ENCODE peak calls at places on chromosome 9, in ten cellular contexts. One of them, this sample, is unnamed.

GRCh38 chr9:125550216-125550614 is 156.8 kb downstream of the MAPKAP1 start:
- DNase-seq in left ventricle myocardium inferior: no peak
- DNase-seq in bronchial epithelial cell: peak; percentile 12
- DNase-seq in transverse colon: no peak
- DNase-seq in mucosa of descending colon: no peak
- DNase-seq in fibroblast of villous mesenchyme: peak; percentile 37
- DNase-seq in hepatocyte: no peak
- DNase-seq in astrocyte of the spinal cord: peak; percentile 37
- DNase-seq in psoas muscle: no peak
- DNase-seq in lower leg skin: no peak
- DNase-seq in this sample: no peak

GRCh38 chr9:38018964-38019602 is 49.9 kb downstream of the SHB start:
- DNase-seq in left ventricle myocardium inferior: no peak
- DNase-seq in bronchial epithelial cell: peak; percentile 86
- DNase-seq in transverse colon: no peak
- DNase-seq in mucosa of descending colon: no peak
- DNase-seq in fibroblast of villous mesenchyme: peak; percentile 71
- DNase-seq in hepatocyte: peak; percentile 82
- DNase-seq in astrocyte of the spinal cord: peak; percentile 89
- DNase-seq in psoas muscle: no peak
- DNase-seq in lower leg skin: no peak
- DNase-seq in this sample: no peak

GRCh38 chr9:124202447-124202971 is 55.2 kb upstream of the NEK6 start:
- DNase-seq in left ventricle myocardium inferior: peak; percentile 51
- DNase-seq in bronchial epithelial cell: no peak
- DNase-seq in transverse colon: peak; percentile 68
- DNase-seq in mucosa of descending colon: peak; percentile 50
- DNase-seq in fibroblast of villous mesenchyme: no peak
- DNase-seq in hepatocyte: no peak
- DNase-seq in astrocyte of the spinal cord: no peak
- DNase-seq in psoas muscle: peak; percentile 59
- DNase-seq in lower leg skin: no peak
- DNase-seq in this sample: no peak

GRCh38 chr9:35774907-35775635 is 16.3 kb upstream of the NPR2 start:
- DNase-seq in left ventricle myocardium inferior: no peak
- DNase-seq in bronchial epithelial cell: no peak
- DNase-seq in transverse colon: no peak
- DNase-seq in mucosa of descending colon: no peak
- DNase-seq in fibroblast of villous mesenchyme: no peak
- DNase-seq in hepatocyte: no peak
- DNase-seq in astrocyte of the spinal cord: no peak
- DNase-seq in psoas muscle: no peak
- DNase-seq in lower leg skin: no peak
- DNase-seq in this sample: no peak

GRCh38 chr9:84296146-84296843 is 44.3 kb downstream of the SLC28A3 start:
- DNase-seq in left ventricle myocardium inferior: no peak
- DNase-seq in bronchial epithelial cell: peak; percentile 85
- DNase-seq in transverse colon: no peak
- DNase-seq in mucosa of descending colon: no peak
- DNase-seq in fibroblast of villous mesenchyme: peak; percentile 50
- DNase-seq in hepatocyte: no peak
- DNase-seq in astrocyte of the spinal cord: peak; percentile 70
- DNase-seq in psoas muscle: no peak
- DNase-seq in lower leg skin: no peak
- DNase-seq in this sample: no peak

GRCh38 chr9:130265431-130266235 is at the start of gene HMCN2:
- DNase-seq in left ventricle myocardium inferior: peak; percentile 56
- DNase-seq in bronchial epithelial cell: no peak
- DNase-seq in transverse colon: no peak
- DNase-seq in mucosa of descending colon: no peak
- DNase-seq in fibroblast of villous mesenchyme: peak; percentile 17
- DNase-seq in hepatocyte: peak; percentile 66
- DNase-seq in astrocyte of the spinal cord: no peak
- DNase-seq in psoas muscle: peak; percentile 86
- DNase-seq in lower leg skin: peak; percentile 77
- DNase-seq in this sample: no peak

GRCh38 chr9:93453047-93453914 is at the start of gene FAM120AOS:
- DNase-seq in left ventricle myocardium inferior: peak; percentile 92
- DNase-seq in bronchial epithelial cell: peak; percentile 91
- DNase-seq in transverse colon: peak; percentile 95
- DNase-seq in mucosa of descending colon: peak; percentile 97
- DNase-seq in fibroblast of villous mesenchyme: peak; percentile 97
- DNase-seq in hepatocyte: peak; percentile 94
- DNase-seq in astrocyte of the spinal cord: peak; percentile 95
- DNase-seq in psoas muscle: peak; percentile 93
- DNase-seq in lower leg skin: peak; percentile 99
- DNase-seq in this sample: peak; percentile 85

GRCh38 chr9:115261656-115262081 is 143.7 kb upstream of the TNC start:
- DNase-seq in left ventricle myocardium inferior: no peak
- DNase-seq in bronchial epithelial cell: peak; percentile 90
- DNase-seq in transverse colon: no peak
- DNase-seq in mucosa of descending colon: no peak
- DNase-seq in fibroblast of villous mesenchyme: no peak
- DNase-seq in hepatocyte: no peak
- DNase-seq in astrocyte of the spinal cord: peak; percentile 10
- DNase-seq in psoas muscle: no peak
- DNase-seq in lower leg skin: no peak
- DNase-seq in this sample: no peak

GRCh38 chr9:107141967-107142366 is 141.1 kb upstream of the RAD23B start:
- DNase-seq in left ventricle myocardium inferior: no peak
- DNase-seq in bronchial epithelial cell: peak; percentile 22
- DNase-seq in transverse colon: no peak
- DNase-seq in mucosa of descending colon: peak; percentile 41
- DNase-seq in fibroblast of villous mesenchyme: peak; percentile 19
- DNase-seq in hepatocyte: peak; percentile 28
- DNase-seq in astrocyte of the spinal cord: peak; percentile 19
- DNase-seq in psoas muscle: no peak
- DNase-seq in lower leg skin: no peak
- DNase-seq in this sample: no peak

GRCh38 chr9:131624636-131625241 is 79.4 kb downstream of the PRRT1B start:
- DNase-seq in left ventricle myocardium inferior: peak; percentile 65
- DNase-seq in bronchial epithelial cell: no peak
- DNase-seq in transverse colon: no peak
- DNase-seq in mucosa of descending colon: no peak
- DNase-seq in fibroblast of villous mesenchyme: no peak
- DNase-seq in hepatocyte: no peak
- DNase-seq in astrocyte of the spinal cord: peak; percentile 10
- DNase-seq in psoas muscle: peak; percentile 76
- DNase-seq in lower leg skin: no peak
- DNase-seq in this sample: no peak

GRCh38 chr9:100170085-100170484 is 71.0 kb downstream of the INVS start:
- DNase-seq in left ventricle myocardium inferior: no peak
- DNase-seq in bronchial epithelial cell: peak; percentile 18
- DNase-seq in transverse colon: no peak
- DNase-seq in mucosa of descending colon: no peak
- DNase-seq in fibroblast of villous mesenchyme: no peak
- DNase-seq in hepatocyte: no peak
- DNase-seq in astrocyte of the spinal cord: peak; percentile 46
- DNase-seq in psoas muscle: no peak
- DNase-seq in lower leg skin: no peak
- DNase-seq in this sample: no peak

GRCh38 chr9:16197578-16198370 is 644.9 kb downstream of the CCDC171 start:
- DNase-seq in left ventricle myocardium inferior: no peak
- DNase-seq in bronchial epithelial cell: no peak
- DNase-seq in transverse colon: no peak
- DNase-seq in mucosa of descending colon: no peak
- DNase-seq in fibroblast of villous mesenchyme: no peak
- DNase-seq in hepatocyte: peak; percentile 34
- DNase-seq in astrocyte of the spinal cord: no peak
- DNase-seq in psoas muscle: no peak
- DNase-seq in lower leg skin: no peak
- DNase-seq in this sample: no peak

DNA sequence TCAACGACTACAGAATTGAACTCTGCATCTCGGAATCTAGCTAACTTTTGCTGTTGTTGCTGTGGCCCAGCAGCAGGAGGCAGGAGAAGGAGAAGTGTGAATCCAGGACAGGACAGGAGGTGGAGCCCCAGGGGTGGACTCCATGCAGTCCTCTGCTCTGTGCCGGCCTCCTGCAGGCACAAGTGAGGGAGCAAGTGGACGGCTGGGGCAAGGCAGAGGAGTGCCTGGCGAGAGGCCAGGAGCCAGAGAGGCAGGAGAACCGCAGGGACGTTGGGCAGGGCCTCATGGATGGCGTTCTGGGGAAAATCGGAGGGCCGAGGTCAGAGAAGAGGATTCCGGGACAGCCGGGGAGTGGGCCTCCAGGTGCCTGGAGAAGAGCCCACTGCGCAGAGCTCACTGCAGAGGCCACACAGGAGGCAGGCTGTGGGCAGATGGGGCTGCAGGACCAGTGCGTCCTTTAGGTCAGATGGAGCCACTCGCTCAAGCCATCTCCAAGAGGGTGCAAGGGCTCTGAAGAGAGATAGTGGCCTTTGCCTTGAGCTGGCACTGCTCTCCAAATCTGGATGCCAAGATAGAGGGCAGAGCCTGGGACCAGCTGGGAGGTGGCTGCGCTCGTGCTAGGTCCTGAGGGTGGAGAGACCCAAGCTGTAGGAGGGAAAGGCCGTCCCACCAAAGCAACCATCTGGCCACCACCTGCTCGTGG is 214.0 kb downstream of the FANCC start:
- DNase-seq in left ventricle myocardium inferior: peak; percentile 58
- DNase-seq in bronchial epithelial cell: no peak
- DNase-seq in transverse colon: no peak
- DNase-seq in mucosa of descending colon: no peak
- DNase-seq in fibroblast of villous mesenchyme: no peak
- DNase-seq in hepatocyte: no peak
- DNase-seq in astrocyte of the spinal cord: no peak
- DNase-seq in psoas muscle: no peak
- DNase-seq in lower leg skin: no peak
- DNase-seq in this sample: no peak
- TF ChIP-seq CTCF in left ventricle myocardium inferior: no peak
- TF ChIP-seq CTCF in bronchial epithelial cell: peak; percentile 33
- TF ChIP-seq CTCF in transverse colon: no peak
- TF ChIP-seq CTCF in mucosa of descending colon: no peak
- TF ChIP-seq CTCF in fibroblast of villous mesenchyme: peak; percentile 35
- TF ChIP-seq CTCF in hepatocyte: no peak
- TF ChIP-seq CTCF in astrocyte of the spinal cord: peak; percentile 18
- TF ChIP-seq CTCF in psoas muscle: no peak
- TF ChIP-seq CTCF in lower leg skin: no peak
- TF ChIP-seq CTCF in this sample: peak; percentile 27

DNA sequence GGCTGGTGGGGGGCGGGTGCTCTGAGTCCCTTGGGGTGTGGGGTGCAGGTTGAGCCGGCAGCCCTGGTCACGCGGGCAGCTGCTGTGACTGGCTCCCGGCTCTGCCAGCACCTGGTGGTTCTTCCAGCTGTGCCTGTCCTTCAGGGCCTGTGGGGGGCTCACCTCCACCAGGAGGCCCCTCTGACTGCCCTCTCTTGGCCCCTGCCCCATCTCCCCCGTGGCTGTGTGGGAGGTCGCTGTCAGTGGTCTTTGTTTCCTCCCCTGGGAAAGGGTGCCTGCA is 3.3 kb downstream of the RXRA start:
- DNase-seq in left ventricle myocardium inferior: peak; percentile 17
- DNase-seq in bronchial epithelial cell: no peak
- DNase-seq in transverse colon: no peak
- DNase-seq in mucosa of descending colon: no peak
- DNase-seq in fibroblast of villous mesenchyme: no peak
- DNase-seq in hepatocyte: no peak
- DNase-seq in astrocyte of the spinal cord: no peak
- DNase-seq in psoas muscle: peak; percentile 70
- DNase-seq in lower leg skin: no peak
- DNase-seq in this sample: no peak
- H3K4me3 ChIP-seq in left ventricle myocardium inferior: peak overlapping the region; percentile 91
- H3K4me3 ChIP-seq in bronchial epithelial cell: peak overlapping the region; percentile 74
- H3K4me3 ChIP-seq in transverse colon: peak overlapping the region; percentile 84
- H3K4me3 ChIP-seq in mucosa of descending colon: no peak overlapping the region
- H3K4me3 ChIP-seq in fibroblast of villous mesenchyme: peak overlapping the region; percentile 77
- H3K4me3 ChIP-seq in hepatocyte: no peak overlapping the region
- H3K4me3 ChIP-seq in astrocyte of the spinal cord: no peak overlapping the region
- H3K4me3 ChIP-seq in psoas muscle: peak overlapping the region; percentile 92
- H3K4me3 ChIP-seq in lower leg skin: no peak overlapping the region
- H3K4me3 ChIP-seq in this sample: no peak overlapping the region

GRCh38 chr9:98256632-98257218 is 1.3 kb upstream of the TBC1D2 start:
- DNase-seq in left ventricle myocardium inferior: no peak
- DNase-seq in bronchial epithelial cell: no peak
- DNase-seq in transverse colon: no peak
- DNase-seq in mucosa of descending colon: peak; percentile 44
- DNase-seq in fibroblast of villous mesenchyme: no peak
- DNase-seq in hepatocyte: no peak
- DNase-seq in astrocyte of the spinal cord: no peak
- DNase-seq in psoas muscle: no peak
- DNase-seq in lower leg skin: no peak
- DNase-seq in this sample: no peak
- TF ChIP-seq CTCF in left ventricle myocardium inferior: no peak
- TF ChIP-seq CTCF in bronchial epithelial cell: no peak
- TF ChIP-seq CTCF in transverse colon: no peak
- TF ChIP-seq CTCF in mucosa of descending colon: no peak
- TF ChIP-seq CTCF in fibroblast of villous mesenchyme: no peak
- TF ChIP-seq CTCF in hepatocyte: no peak
- TF ChIP-seq CTCF in astrocyte of the spinal cord: no peak
- TF ChIP-seq CTCF in psoas muscle: no peak
- TF ChIP-seq CTCF in lower leg skin: no peak
- TF ChIP-seq CTCF in this sample: no peak

GRCh38 chr9:14353222-14354056 is 39.5 kb upstream of the NFIB start:
- DNase-seq in left ventricle myocardium inferior: peak; percentile 96
- DNase-seq in bronchial epithelial cell: peak; percentile 49
- DNase-seq in transverse colon: peak; percentile 90
- DNase-seq in mucosa of descending colon: peak; percentile 98
- DNase-seq in fibroblast of villous mesenchyme: peak; percentile 83
- DNase-seq in hepatocyte: peak; percentile 92
- DNase-seq in astrocyte of the spinal cord: peak; percentile 82
- DNase-seq in psoas muscle: peak; percentile 96
- DNase-seq in lower leg skin: peak; percentile 99
- DNase-seq in this sample: no peak

GRCh38 chr9:14349818-14350333 is 35.9 kb upstream of the NFIB start:
- DNase-seq in left ventricle myocardium inferior: no peak
- DNase-seq in bronchial epithelial cell: no peak
- DNase-seq in transverse colon: no peak
- DNase-seq in mucosa of descending colon: no peak
- DNase-seq in fibroblast of villous mesenchyme: no peak
- DNase-seq in hepatocyte: no peak
- DNase-seq in astrocyte of the spinal cord: peak; percentile 34
- DNase-seq in psoas muscle: no peak
- DNase-seq in lower leg skin: no peak
- DNase-seq in this sample: no peak

GRCh38 chr9:14350766-14351165 is 36.8 kb upstream of the NFIB start:
- DNase-seq in left ventricle myocardium inferior: no peak
- DNase-seq in bronchial epithelial cell: no peak
- DNase-seq in transverse colon: no peak
- DNase-seq in mucosa of descending colon: no peak
- DNase-seq in fibroblast of villous mesenchyme: no peak
- DNase-seq in hepatocyte: no peak
- DNase-seq in astrocyte of the spinal cord: no peak
- DNase-seq in psoas muscle: no peak
- DNase-seq in lower leg skin: no peak
- DNase-seq in this sample: no peak

GRCh38 chr9:14351206-14351605 is 37.3 kb upstream of the NFIB start:
- DNase-seq in left ventricle myocardium inferior: peak; percentile 63
- DNase-seq in bronchial epithelial cell: no peak
- DNase-seq in transverse colon: no peak
- DNase-seq in mucosa of descending colon: no peak
- DNase-seq in fibroblast of villous mesenchyme: no peak
- DNase-seq in hepatocyte: no peak
- DNase-seq in astrocyte of the spinal cord: no peak
- DNase-seq in psoas muscle: peak; percentile 77
- DNase-seq in lower leg skin: no peak
- DNase-seq in this sample: no peak

DNA sequence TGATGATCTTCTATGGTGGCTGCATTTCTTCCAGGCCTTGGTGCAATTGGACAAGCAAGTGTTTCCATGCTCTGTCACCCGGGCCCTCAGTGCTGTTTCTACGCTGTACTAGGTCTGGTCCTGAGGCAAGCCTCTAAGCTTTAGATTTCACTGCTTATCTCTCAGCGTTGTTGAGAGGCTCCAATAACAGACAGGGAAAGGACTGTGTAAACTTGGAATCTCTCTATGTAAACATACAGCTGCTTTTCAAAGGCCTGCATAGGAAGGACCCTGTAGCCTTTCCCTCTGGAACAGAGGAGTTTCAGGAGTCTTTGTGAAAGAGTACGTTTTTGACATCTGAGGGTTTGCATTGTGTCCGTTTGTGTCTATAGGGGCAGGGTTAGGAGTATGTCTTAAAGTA is 38.6 kb upstream of the NFIB start:
- DNase-seq in left ventricle myocardium inferior: no peak
- DNase-seq in bronchial epithelial cell: no peak
- DNase-seq in transverse colon: no peak
- DNase-seq in mucosa of descending colon: no peak
- DNase-seq in fibroblast of villous mesenchyme: no peak
- DNase-seq in hepatocyte: no peak
- DNase-seq in astrocyte of the spinal cord: no peak
- DNase-seq in psoas muscle: no peak
- DNase-seq in lower leg skin: no peak
- DNase-seq in this sample: no peak
- H3K4me3 ChIP-seq in left ventricle myocardium inferior: peak overlapping the region; percentile 73
- H3K4me3 ChIP-seq in bronchial epithelial cell: no peak overlapping the region
- H3K4me3 ChIP-seq in transverse colon: no peak overlapping the region
- H3K4me3 ChIP-seq in mucosa of descending colon: no peak overlapping the region
- H3K4me3 ChIP-seq in fibroblast of villous mesenchyme: no peak overlapping the region
- H3K4me3 ChIP-seq in hepatocyte: no peak overlapping the region
- H3K4me3 ChIP-seq in astrocyte of the spinal cord: no peak overlapping the region
- H3K4me3 ChIP-seq in psoas muscle: peak overlapping the region; percentile 71
- H3K4me3 ChIP-seq in lower leg skin: no peak overlapping the region
- H3K4me3 ChIP-seq in this sample: no peak overlapping the region